ENCODE peak calls at places on chromosomes 1 and 21, in seven cellular contexts. B is stimulated activated naive CD4-positive, alpha-beta T cell; V is M059J; E is activated CD8-positive, alpha-beta memory T cell treated with anti-CD3 and anti-CD28 coated beads, Interleukin-2, amount 50 U/mL, for 4 hours; L is activated CD4-positive, CD25-positive, alpha-beta regulatory T cell treated with anti-CD3 and anti-CD28 coated beads, Interleukin-2, amount 50 U/mL, for 16 hours; F is stimulated activated CD4-positive, alpha-beta T cell treated with anti-CD3 and anti-CD28 coated beads, Interleukin-1b, Interleukin-23, amount 100 ng/mL, for 4 hours; Q is C1 segment of cervical spinal cord. T is an unnamed sample.

GRCh38 chr1:193579323-193579722 is 392.9 kb upstream of the B3GALT2 start:
- DNase-seq in B (no peak), V (no peak), E (no peak), L (no peak), F (no peak), Q (no peak), T (no peak)

GRCh38 chr1:239952348-239953307 is 139.1 kb upstream of the FMN2 start:
- DNase-seq in B (no peak), V (peak; percentile 16), E (no peak), L (no peak), F (no peak), Q (no peak), T (no peak)

GRCh38 chr1:242826706-242827336 is 302.3 kb upstream of the PLD5 start:
- DNase-seq in B (no peak), V (no peak), E (no peak), L (no peak), F (no peak), Q (no peak), T (no peak)

GRCh38 chr1:109225248-109226077 is 11.7 kb downstream of the SARS1 start:
- DNase-seq in B (no peak), V (no peak), E (no peak), L (no peak), F (no peak), Q (no peak), T (no peak)

GRCh38 chr1:186113454-186113853 is 261.6 kb downstream of the TPR start:
- DNase-seq in B (no peak), V (no peak), E (no peak), L (no peak), F (no peak), Q (no peak), T (no peak)

GRCh38 chr1:204154525-204155255 is 2.8 kb upstream of the ETNK2 start:
- DNase-seq in B (no peak), V (no peak), E (no peak), L (no peak), F (no peak), Q (no peak), T (no peak)

GRCh38 chr1:229410692-229411433 is 23.0 kb downstream of the ACTA1 start:
- DNase-seq in B (no peak), V (peak; percentile 82), E (no peak), L (no peak), F (no peak), Q (peak; percentile 36), T (no peak)

GRCh38 chr1:23370270-23370743 is 671 bp upstream of the ZNF436 start:
- DNase-seq in B (no peak), V (no peak), E (no peak), L (no peak), F (no peak), Q (no peak), T (no peak)

GRCh38 chr1:98792123-98792522 is 130.6 kb downstream of the SNX7 start:
- DNase-seq in B (no peak), V (no peak), E (no peak), L (no peak), F (no peak), Q (no peak), T (no peak)

GRCh38 chr21:34355570-34355969 is 8.2 kb upstream of the KCNE2 start:
- DNase-seq in B (no peak), V (no peak), E (no peak), L (no peak), F (no peak), Q (no peak), T (no peak)

GRCh38 chr1:21882721-21883415 is 54.2 kb downstream of the HSPG2 start:
- DNase-seq in B (no peak), V (no peak), E (no peak), L (no peak), F (no peak), Q (no peak), T (no peak)

T was measured in memory B cell.